ENCODE peak calls at places on chromosome 12, in ten cellular contexts. S is endodermal cell; L is uterus; N is GM23248; G is lung; W is psoas muscle; J is IMR-90; T is heart left ventricle; K is CD4-positive, CD25-positive, alpha-beta regulatory T cell; E is mammary epithelial cell. I is an unnamed sample.

GRCh38 chr12:98238513-98238912 is 276.9 kb upstream of the TMPO start:
- DNase-seq in W (no peak), E (peak; percentile 2), J (peak; percentile 29), N (peak; percentile 92), G (no peak), S (no peak), T (no peak), L (peak; percentile 29), K (no peak), I (peak; percentile 70)

GRCh38 chr12:127270193-127270592 is 996.8 kb upstream of the TMEM132C start:
- DNase-seq in T (no peak), N (peak; percentile 92), G (peak; percentile 36), L (no peak), W (no peak), S (no peak), J (peak; percentile 50), K (no peak), E (peak; percentile 68), I (peak; percentile 15)

GRCh38 chr12:7374423-7375144 is 69.4 kb downstream of the CD163L1 start:
- DNase-seq in W (peak; percentile 41), L (no peak), T (peak; percentile 29), S (peak; percentile 92), N (peak; percentile 69), G (no peak), E (peak; percentile 9), K (peak; percentile 16), J (peak; percentile 6), I (peak; percentile 24)

GRCh38 chr12:6268484-6269157 is 41.9 kb upstream of the PLEKHG6 start:
- DNase-seq in G (no peak), L (no peak), S (peak; percentile 84), W (no peak), J (no peak), N (no peak), K (no peak), E (no peak), T (no peak), I (peak; percentile 19)

GRCh38 chr12:9798008-9798619 is 29.2 kb upstream of the KLRF1 start:
- DNase-seq in N (peak; percentile 21), T (no peak), S (peak; percentile 90), J (peak; percentile 56), L (no peak), G (peak; percentile 69), E (peak; percentile 80), K (peak; percentile 88), W (no peak), I (peak; percentile 19)

GRCh38 chr12:132952371-132953162 is 3.5 kb downstream of the ZNF605 start:
- DNase-seq in W (no peak), J (no peak), K (no peak), E (no peak), G (no peak), L (no peak), T (no peak), N (no peak), S (peak; percentile 21), I (no peak)

GRCh38 chr12:66516133-66516532 is 162.7 kb downstream of the GRIP1 start:
- DNase-seq in L (no peak), K (no peak), T (no peak), N (peak; percentile 19), W (no peak), J (no peak), G (no peak), S (no peak), E (peak; percentile 51), I (peak; percentile 2)

GRCh38 chr12:29616664-29617409 is 119.4 kb upstream of the OVCH1 start:
- DNase-seq in S (no peak), G (no peak), E (peak; percentile 92), N (peak; percentile 93), T (no peak), L (no peak), J (peak; percentile 90), W (no peak), K (no peak), I (peak; percentile 16)

GRCh38 chr12:79531547-79531946 is 159.2 kb downstream of the PAWR start:
- DNase-seq in G (no peak), T (no peak), K (no peak), E (no peak), N (no peak), J (peak; percentile 89), L (no peak), S (no peak), W (no peak), I (no peak)

GRCh38 chr12:116890330-116890729 is 9.1 kb upstream of the HRK start:
- DNase-seq in L (no peak), J (no peak), N (no peak), K (no peak), W (no peak), S (no peak), T (no peak), E (no peak), G (no peak), I (no peak)

GRCh38 chr12:100718212-100718611 is 76.4 kb upstream of the ANO4 start:
- DNase-seq in S (no peak), J (no peak), G (no peak), L (no peak), W (no peak), N (peak; percentile 71), T (no peak), E (no peak), K (no peak), I (no peak)

GRCh38 chr12:31715283-31715825 is 13.5 kb downstream of the AMN1 start:
- DNase-seq in E (no peak), K (no peak), N (no peak), S (no peak), W (no peak), T (no peak), L (no peak), G (no peak), J (peak; percentile 33), I (no peak)

GRCh38 chr12:113291586-113291985 is 43.3 kb downstream of the SLC8B1 start:
- DNase-seq in G (no peak), S (no peak), W (peak; percentile 37), K (no peak), N (no peak), E (no peak), J (no peak), L (no peak), T (no peak), I (no peak)

GRCh38 chr12:91577586-91578539 is 395.2 kb upstream of the DCN start:
- DNase-seq in E (peak; percentile 37), N (peak; percentile 61), K (peak; percentile 55), S (no peak), L (no peak), T (no peak), W (no peak), G (no peak), J (peak; percentile 35), I (no peak)

DNA sequence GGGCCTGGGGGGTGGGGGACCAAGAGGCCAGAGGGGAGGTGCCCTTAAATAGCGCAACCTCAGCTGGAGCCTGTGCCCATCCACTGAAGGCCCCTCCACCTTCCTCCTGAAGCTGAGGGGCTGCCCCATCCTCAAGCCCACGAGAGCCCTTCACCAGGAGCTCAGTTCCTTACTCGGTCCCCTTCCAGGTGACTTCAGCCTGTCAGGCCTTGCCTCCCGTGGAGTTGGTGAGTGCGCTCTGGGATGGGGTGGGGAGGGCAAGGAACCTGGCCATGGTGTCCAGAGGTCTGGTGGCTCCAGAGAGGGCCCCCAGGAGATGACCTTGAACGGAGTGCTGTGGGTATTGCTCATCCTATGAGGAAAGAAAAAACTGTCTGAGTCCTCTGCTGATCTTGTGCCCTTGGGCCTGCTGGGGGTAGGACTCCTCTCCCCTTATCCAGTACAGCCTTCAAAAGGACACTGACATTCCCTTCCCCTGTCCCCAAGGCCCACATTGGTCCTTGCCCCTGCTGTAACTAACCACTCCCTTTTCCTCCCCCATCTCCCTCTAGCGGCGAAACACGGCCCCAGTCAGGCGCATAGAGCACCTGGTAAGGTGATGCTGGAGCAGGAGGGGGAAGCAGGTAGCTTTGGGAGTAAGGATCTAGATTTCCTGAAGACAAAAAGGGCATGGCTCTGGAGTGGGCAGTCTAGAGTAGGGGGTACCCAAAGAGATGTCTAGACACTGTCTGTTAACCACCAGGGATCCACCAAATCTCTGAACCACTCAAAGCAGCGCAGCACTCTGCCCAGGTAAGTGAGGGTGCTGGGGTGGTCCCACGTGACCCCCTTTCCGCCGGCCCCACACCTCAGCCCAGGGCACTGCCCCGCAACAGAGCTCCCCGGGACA is 3.6 kb downstream of the TNS2 start:
- DNase-seq in T (peak; percentile 71), J (no peak), S (peak; percentile 98), W (peak; percentile 77), K (peak; percentile 41), N (peak; percentile 63), L (peak; percentile 57), G (peak; percentile 84), E (peak; percentile 72), I (no peak)
- H3K4me3 ChIP-seq in T (peak overlapping the region; percentile 5), J (no peak overlapping the region), S (peak overlapping the region; percentile 80), W (peak overlapping the region; percentile 86), K (peak overlapping the region; percentile 40), N (peak overlapping the region; percentile 60), L (peak overlapping the region; percentile 59), G (no peak overlapping the region), E (peak overlapping the region; percentile 57), I (no peak overlapping the region)

DNA sequence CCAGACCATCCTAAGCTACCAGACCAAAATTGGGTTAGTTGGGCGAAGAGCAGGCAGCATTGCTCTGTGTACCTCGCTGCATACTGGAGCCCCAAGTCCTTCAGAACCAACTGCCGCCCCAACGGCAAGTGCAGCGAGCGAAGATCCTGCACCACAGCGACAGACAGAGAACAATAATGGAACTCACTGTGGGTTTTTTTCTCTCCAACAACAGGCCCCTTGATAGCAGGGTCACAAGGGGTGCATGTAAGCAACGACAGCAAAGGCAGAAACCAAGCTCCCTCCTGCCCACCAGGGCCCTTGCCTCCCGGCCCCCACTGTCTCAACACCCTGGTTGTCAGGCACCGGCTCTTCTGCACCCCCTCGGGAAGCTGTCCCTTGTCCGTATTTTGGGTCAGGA is 39.0 kb downstream of the RNF34 start:
- DNase-seq in N (no peak), E (no peak), T (no peak), K (no peak), W (no peak), S (no peak), G (no peak), J (no peak), L (no peak), I (no peak)
- H3K36me3 ChIP-seq in N (peaks cover 10% of the 10 kb centered on the region), E (peaks cover 11% of the 10 kb centered on the region), T (peaks cover 23% of the 10 kb centered on the region), K (peaks cover 58% of the 10 kb centered on the region), W (no peaks in the 10 kb centered on the region), S (peaks cover 83% of the 10 kb centered on the region), G (peaks cover 51% of the 10 kb centered on the region), J (peaks cover 50% of the 10 kb centered on the region), L (no peaks in the 10 kb centered on the region), I (peaks cover 46% of the 10 kb centered on the region)

DNA sequence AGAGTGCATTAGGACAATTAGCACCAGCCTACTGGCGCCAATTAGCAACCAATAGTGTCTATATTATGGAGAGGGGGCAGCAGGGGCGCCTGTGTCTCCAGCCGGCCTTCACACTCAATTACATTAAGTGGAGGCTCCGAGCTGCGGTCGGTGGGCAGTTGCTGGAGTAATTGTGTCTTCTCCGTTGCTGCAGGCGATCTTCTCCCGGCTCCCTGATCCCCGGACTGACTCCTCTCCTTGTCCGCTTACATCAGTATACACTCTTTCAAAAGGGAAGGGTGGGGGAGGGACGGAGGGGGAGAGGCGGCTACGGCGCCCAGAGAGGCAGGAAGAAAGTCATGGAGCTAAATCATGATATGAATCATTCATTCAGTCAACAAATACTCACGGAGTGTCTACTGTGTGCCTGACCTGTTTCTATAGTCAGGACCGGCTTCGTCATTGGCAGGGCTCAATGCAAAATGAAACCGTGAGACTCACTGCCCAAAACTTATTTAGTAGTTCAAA is 707.2 kb downstream of the MED13L start:
- DNase-seq in S (no peak), J (peak; percentile 48), G (no peak), E (no peak), L (no peak), W (no peak), N (no peak), K (no peak), T (no peak), I (peak; percentile 72)
- H3K4me3 ChIP-seq in S (no peak overlapping the region), J (peak overlapping the region; percentile 10), G (no peak overlapping the region), E (no peak overlapping the region), L (no peak overlapping the region), W (no peak overlapping the region), N (no peak overlapping the region), K (no peak overlapping the region), T (no peak overlapping the region), I (peak overlapping the region; percentile 37)

GRCh38 chr12:111664961-111665865 is 20.5 kb downstream of the BRAP start:
- DNase-seq in K (no peak), E (no peak), L (no peak), S (no peak), N (no peak), J (no peak), T (no peak), G (no peak), W (no peak), I (no peak)
- H3K36me3 ChIP-seq in K (peaks cover 69% of the 10 kb centered on the region), E (peaks cover 7% of the 10 kb centered on the region), L (no peaks in the 10 kb centered on the region), S (peaks cover 79% of the 10 kb centered on the region), N (peaks cover 36% of the 10 kb centered on the region), J (peaks cover 44% of the 10 kb centered on the region), T (peaks cover 18% of the 10 kb centered on the region), G (peaks cover 28% of the 10 kb centered on the region), W (peaks cover 10% of the 10 kb centered on the region), I (peaks cover 27% of the 10 kb centered on the region)